ENCODE peak calls at places on chromosomes 3 and 15, in nine cellular contexts. S, C, H, J, I, P, A, M and F are unnamed samples.

GRCh38 chr15:84079885-84080777 is 155.4 kb upstream of the GOLGA6L4 start:
- DNase-seq in I (peak), C (peak), M (peak), P (no peak), H (no peak), S (peak), J (peak), A (peak), F (peak)

GRCh38 chr15:20353966-20354883 is 187.4 kb downstream of the GOLGA6L6 start:
- DNase-seq in I (no peak), P (no peak), C (no peak), H (no peak), M (peak), S (no peak), A (no peak), J (no peak), F (no peak)

GRCh38 chr3:65729553-65729952 is 309.2 kb downstream of the MAGI1 start:
- DNase-seq in S (peak), M (no peak), P (peak), J (peak), H (no peak), I (no peak), A (peak), C (no peak), F (no peak)

GRCh38 chr15:76575177-76576078 is 238.9 kb downstream of the ISL2 start:
- DNase-seq in C (no peak), J (no peak), P (no peak), H (no peak), I (no peak), S (no peak), A (no peak), M (no peak), F (no peak)

GRCh38 chr3:192062186-192062585 is 601.2 kb downstream of the PYDC2 start:
- DNase-seq in S (no peak), I (no peak), M (no peak), H (no peak), A (no peak), J (no peak), C (no peak), P (no peak), F (no peak)

GRCh38 chr3:45055032-45055410 is 28.9 kb downstream of the CLEC3B start:
- DNase-seq in M (no peak), H (no peak), I (no peak), C (no peak), P (no peak), S (peak), A (no peak), J (peak), F (no peak)

GRCh38 chr15:36880226-36880912 is 220.0 kb downstream of the MEIS2 start:
- DNase-seq in C (no peak), I (peak), M (no peak), A (no peak), P (no peak), S (no peak), H (no peak), J (no peak), F (peak)

GRCh38 chr3:160982497-160982896 is 122.7 kb downstream of the B3GALNT1 start:
- DNase-seq in H (no peak), J (no peak), C (no peak), S (no peak), A (no peak), P (no peak), I (no peak), M (no peak), F (no peak)

GRCh38 chr3:179651687-179652466 is 963 bp upstream of the USP13 start:
- DNase-seq in I (no peak), C (no peak), J (no peak), S (no peak), M (no peak), H (no peak), P (no peak), A (no peak), F (no peak)

GRCh38 chr3:37279226-37279625 is 104.8 kb upstream of the LRRFIP2 start:
- DNase-seq in S (no peak), I (no peak), C (no peak), A (no peak), J (peak), P (no peak), M (no peak), H (no peak), F (no peak)

GRCh38 chr3:133271491-133271890 is 128.4 kb upstream of the BFSP2 start:
- DNase-seq in I (no peak), H (no peak), M (no peak), J (no peak), C (no peak), P (no peak), S (no peak), A (no peak), F (peak)

GRCh38 chr3:133276594-133276993 is 123.3 kb upstream of the BFSP2 start:
- DNase-seq in P (no peak), H (no peak), J (no peak), M (no peak), A (no peak), C (no peak), I (no peak), S (no peak), F (peak)

GRCh38 chr3:133273346-133273745 is 126.5 kb upstream of the BFSP2 start:
- DNase-seq in S (no peak), I (no peak), A (no peak), J (no peak), H (no peak), P (no peak), M (no peak), C (no peak), F (no peak)

GRCh38 chr3:133277813-133278212 is 122.0 kb upstream of the BFSP2 start:
- DNase-seq in M (no peak), S (peak), I (no peak), J (peak), H (no peak), A (no peak), C (no peak), P (no peak), F (no peak)

GRCh38 chr3:133274477-133274876 is 125.4 kb upstream of the BFSP2 start:
- DNase-seq in S (no peak), A (no peak), M (no peak), C (no peak), I (no peak), J (no peak), H (no peak), P (no peak), F (peak)
- TF ChIP-seq CTCF in S (no peak), A (no peak), M (no peak), C (no peak), I (no peak), J (no peak), H (no peak), P (no peak), F (peak)

GRCh38 chr3:125398952-125399351 is 23.8 kb upstream of the ZNF148 start:
- DNase-seq in H (peak), A (no peak), J (no peak), P (no peak), M (no peak), I (no peak), C (no peak), S (no peak), F (peak)
- TF ChIP-seq CTCF in H (no peak), A (no peak), J (no peak), P (no peak), M (no peak), I (no peak), C (no peak), S (no peak), F (peak)

DNA sequence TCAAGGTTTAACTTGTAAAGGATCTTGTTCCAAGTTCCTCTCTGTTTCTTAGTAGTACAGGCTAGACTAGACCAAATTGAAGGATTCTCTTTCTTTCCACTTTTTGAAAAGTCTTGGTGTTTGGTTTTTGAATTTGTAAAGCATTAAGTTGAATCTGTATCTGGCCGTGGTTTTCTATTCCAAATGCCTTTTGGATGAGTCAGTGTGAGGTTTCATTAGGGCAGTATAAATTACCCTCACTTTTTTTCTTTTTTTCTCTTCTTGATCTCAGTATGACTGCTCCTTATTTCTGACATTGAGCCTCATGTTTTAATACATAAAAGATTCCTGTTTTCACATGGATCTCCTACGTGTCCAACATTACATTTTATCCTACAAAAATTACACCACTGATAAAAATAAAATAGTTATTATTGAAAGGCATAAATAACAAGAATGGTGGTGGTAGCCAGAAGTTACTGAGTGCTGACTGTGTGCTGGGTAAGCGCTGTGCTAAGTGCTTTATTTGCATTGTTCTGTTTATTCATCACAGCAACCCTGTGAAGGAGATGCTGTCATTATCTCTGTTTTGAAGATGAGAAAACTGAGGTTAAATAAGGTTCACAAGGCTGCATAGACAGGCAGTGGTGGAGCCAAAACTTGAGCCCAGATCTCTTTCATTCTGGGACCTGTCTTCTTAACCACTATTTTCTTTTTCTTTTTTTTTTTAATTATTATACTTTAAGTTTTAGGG is 48.3 kb downstream of the MITF start:
- DNase-seq in J (peak), C (no peak), S (peak), M (peak), H (no peak), P (peak), I (no peak), A (no peak), F (no peak)
- TF ChIP-seq CTCF in J (no peak), C (no peak), S (no peak), M (no peak), H (no peak), P (no peak), I (no peak), A (no peak), F (no peak)

DNA sequence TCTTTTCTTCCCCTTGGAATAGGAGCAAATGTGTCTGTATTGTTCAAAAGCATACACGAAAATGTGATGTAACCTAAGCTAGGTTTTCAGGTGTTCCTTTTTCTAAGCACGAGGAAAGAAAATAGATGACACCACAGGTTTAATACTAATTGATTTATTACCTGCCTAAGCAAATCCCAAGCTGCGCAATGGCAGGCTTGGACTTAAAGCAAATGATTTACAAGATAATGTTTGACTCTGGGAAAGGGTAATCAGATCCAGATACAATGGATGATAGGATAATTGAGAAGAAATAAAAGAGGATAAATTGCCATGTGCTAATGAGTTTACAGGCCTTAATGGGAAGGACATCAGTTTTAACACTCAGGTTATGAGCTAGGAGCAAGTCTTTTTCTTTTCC is 205.7 kb downstream of the MECOM start:
- DNase-seq in C (no peak), I (no peak), A (no peak), S (no peak), H (no peak), J (no peak), M (no peak), P (no peak), F (no peak)
- TF ChIP-seq CTCF in C (no peak), I (no peak), A (no peak), S (no peak), H (no peak), J (no peak), M (no peak), P (no peak), F (no peak)

GRCh38 chr3:128278761-128279593 is 125.7 kb downstream of the EEFSEC start:
- DNase-seq in P (peak), C (peak), H (no peak), I (no peak), S (peak), M (no peak), A (peak), J (peak), F (peak)
- TF ChIP-seq CTCF in P (peak), C (no peak), H (no peak), I (no peak), S (no peak), M (no peak), A (no peak), J (no peak), F (no peak)

GRCh38 chr3:167493240-167493639 is 19.4 kb upstream of the SERPINI2 start:
- DNase-seq in J (no peak), C (no peak), H (peak), P (no peak), A (no peak), M (peak), I (no peak), S (no peak), F (peak)
- TF ChIP-seq CTCF in J (peak), C (no peak), H (peak), P (no peak), A (no peak), M (no peak), I (peak), S (no peak), F (peak)

DNA sequence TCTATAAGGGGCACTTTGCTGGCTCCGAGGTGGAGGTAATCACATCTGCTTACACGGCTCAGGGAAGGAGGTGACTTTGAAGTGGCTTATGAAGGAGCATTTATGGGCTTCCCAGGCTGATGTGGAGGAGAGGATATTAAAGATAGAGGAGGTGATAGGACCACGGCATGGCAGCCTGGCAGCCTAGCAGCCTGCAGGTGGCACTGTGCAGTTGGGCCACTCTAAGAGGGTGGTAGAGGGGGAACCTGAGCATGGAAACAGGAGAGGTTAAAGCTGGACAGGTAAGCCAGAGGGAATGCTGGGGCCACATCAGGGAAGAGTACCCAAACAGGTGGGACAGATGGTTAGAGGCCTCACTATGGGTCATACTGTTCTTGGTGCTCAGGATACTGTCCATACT is 375.0 kb downstream of the WDR72 start:
- DNase-seq in H (peak), J (no peak), S (no peak), A (no peak), P (no peak), I (no peak), M (peak), C (no peak), F (peak)
- TF ChIP-seq CTCF in H (peak), J (peak), S (no peak), A (no peak), P (no peak), I (peak), M (peak), C (no peak), F (peak)